ENCODE peak calls at places on chromosomes 11 and 22, in four cellular contexts. D is HepG2, O is K562, F is GM12878. G is an unnamed sample.

GRCh38 chr11:108498046-108498815 is at the start of gene POGLUT3:
- DNase-seq in D (peak; percentile 41), O (peak; percentile 86), F (no peak), G (peak; percentile 75)

GRCh38 chr11:126132319-126132718 is 69.7 kb upstream of the CDON start:
- DNase-seq in D (no peak), O (no peak), F (no peak), G (peak; percentile 64)

GRCh38 chr11:86459682-86460460 is 85.2 kb downstream of the CCDC81 start:
- DNase-seq in D (peak; percentile 49), O (no peak), F (no peak), G (no peak)

GRCh38 chr11:75554258-75555022 is 7.6 kb upstream of the SERPINH1 start:
- DNase-seq in D (peak; percentile 73), O (peak; percentile 74), F (no peak), G (no peak)

GRCh38 chr22:21003782-21004181 is 1.9 kb upstream of the THAP7 start:
- DNase-seq in D (no peak), O (no peak), F (no peak), G (no peak)

GRCh38 chr11:126352163-126352562 is 3.3 kb upstream of the ST3GAL4 start:
- DNase-seq in D (no peak), O (no peak), F (no peak), G (no peak)

GRCh38 chr11:24422371-24422770 is 74.5 kb upstream of the LUZP2 start:
- DNase-seq in D (no peak), O (no peak), F (no peak), G (no peak)

GRCh38 chr11:72643547-72643946 is 30.7 kb downstream of the PDE2A start:
- DNase-seq in D (no peak), O (no peak), F (no peak), G (no peak)

GRCh38 chr22:25176799-25177198 is 22.9 kb upstream of the CRYBB3 start:
- DNase-seq in D (no peak), O (no peak), F (no peak), G (no peak)

GRCh38 chr11:57647960-57648776 is 1.5 kb downstream of the YPEL4 start:
- DNase-seq in D (no peak), O (peak; percentile 83), F (no peak), G (no peak)

GRCh38 chr22:37043828-37044538 is 7.6 kb upstream of the KCTD17 start:
- DNase-seq in D (peak; percentile 77), O (peak; percentile 74), F (no peak), G (peak; percentile 63)

GRCh38 chr22:49393526-49393925 is 434.1 kb downstream of the BRD1 start:
- DNase-seq in D (no peak), O (no peak), F (no peak), G (no peak)

GRCh38 chr22:49392247-49392646 is 435.4 kb downstream of the BRD1 start:
- DNase-seq in D (no peak), O (no peak), F (no peak), G (no peak)

GRCh38 chr22:49391436-49391835 is 436.2 kb downstream of the BRD1 start:
- DNase-seq in D (no peak), O (no peak), F (no peak), G (no peak)

GRCh38 chr22:49394116-49394785 is 433.4 kb downstream of the BRD1 start:
- DNase-seq in D (no peak), O (no peak), F (no peak), G (no peak)

DNA sequence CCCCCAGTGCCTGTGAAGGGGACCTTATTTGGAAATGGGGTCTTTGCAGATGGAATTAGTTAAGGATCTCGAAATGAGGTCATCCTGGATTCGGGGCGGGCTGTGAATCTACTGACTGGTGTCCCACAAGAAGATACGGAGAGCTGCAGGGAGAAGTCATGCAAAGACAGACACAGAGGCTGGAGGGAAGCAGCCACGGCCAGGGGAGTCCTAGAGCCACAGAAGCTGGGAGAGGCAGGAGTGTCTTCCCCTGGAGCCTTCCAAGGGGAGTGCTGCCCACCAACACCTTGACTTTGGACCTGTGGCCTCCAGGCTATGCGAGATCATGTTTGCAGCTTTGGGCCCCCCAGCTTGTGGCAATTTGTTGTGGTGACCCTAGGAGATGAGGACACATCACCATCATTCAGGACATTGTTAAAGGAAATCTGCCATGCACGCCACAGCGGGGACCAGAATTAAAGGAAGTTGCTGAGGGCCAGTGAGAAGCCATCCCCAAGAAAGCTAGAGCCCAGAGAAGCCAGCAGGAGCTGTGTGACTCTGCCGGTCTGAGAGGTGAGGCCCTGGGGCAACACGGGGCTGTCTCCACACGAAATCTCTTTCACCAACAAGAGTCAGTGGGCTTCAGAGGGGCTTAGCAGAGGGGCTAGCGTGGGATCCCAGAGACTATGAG is 434.7 kb downstream of the BRD1 start:
- DNase-seq in D (no peak), O (no peak), F (no peak), G (no peak)
- TF ChIP-seq TARDBP in D (no peak), O (no peak), F (no peak), G (no peak)

DNA sequence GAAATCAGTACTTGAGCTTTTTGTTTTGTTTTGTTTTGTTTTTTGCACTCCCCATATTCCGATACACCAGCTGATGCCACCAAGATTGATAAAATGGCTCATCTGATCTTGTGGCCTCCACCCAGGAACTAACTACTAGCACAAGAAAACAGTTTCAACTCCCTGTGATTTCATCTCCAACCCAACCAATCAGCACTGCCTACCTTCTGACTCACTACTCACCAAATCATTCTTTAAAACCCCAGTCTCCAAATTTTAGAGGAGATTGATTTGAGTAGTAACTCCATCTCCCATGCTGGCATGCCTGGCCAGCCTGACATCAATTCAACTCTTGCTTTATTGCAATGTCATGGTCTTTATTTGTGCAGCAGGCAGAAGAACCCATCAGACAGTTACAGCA is 16.1 kb upstream of the CRTAM start:
- DNase-seq in D (no peak), O (no peak), F (no peak), G (no peak)
- TF ChIP-seq TARDBP in D (no peak), O (no peak), F (no peak), G (no peak)

GRCh38 chr11:120501440-120501839 is 10.1 kb upstream of the GRIK4 start:
- DNase-seq in D (no peak), O (no peak), F (no peak), G (no peak)
- TF ChIP-seq TARDBP in D (no peak), O (no peak), F (no peak), G (no peak)

DNA sequence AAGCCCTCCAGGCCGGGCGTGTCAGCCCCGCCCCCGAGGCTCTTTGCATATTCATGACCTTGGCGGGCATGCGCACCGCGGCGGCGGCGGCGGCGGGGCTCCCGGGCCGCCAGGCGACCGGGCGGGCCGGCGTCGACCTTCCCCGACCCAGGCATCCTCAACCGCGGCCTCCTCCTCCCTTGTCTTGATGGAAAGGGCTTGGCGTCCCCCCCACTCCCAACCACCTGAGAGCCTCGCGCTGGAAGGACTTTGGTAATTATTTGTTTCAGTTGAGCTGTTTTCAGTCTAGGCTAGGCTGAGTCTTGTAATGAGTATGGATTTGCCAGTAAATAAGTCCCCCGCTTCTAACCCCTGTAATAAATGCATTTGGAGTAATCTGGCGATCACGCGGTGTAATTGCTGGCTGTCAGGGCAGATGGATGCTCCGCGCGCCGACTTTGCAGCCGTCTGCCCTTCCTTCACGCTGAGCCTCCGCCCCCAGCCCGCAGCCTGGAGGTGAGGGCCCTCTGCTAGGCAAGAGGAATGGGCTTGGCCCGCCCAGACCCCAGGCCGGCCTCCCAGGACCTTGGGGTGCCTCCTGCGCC is 25.2 kb downstream of the FLRT1 start:
- DNase-seq in D (no peak), O (peak; percentile 95), F (no peak), G (peak; percentile 91)
- TF ChIP-seq TARDBP in D (no peak), O (no peak), F (no peak), G (no peak)

DNA sequence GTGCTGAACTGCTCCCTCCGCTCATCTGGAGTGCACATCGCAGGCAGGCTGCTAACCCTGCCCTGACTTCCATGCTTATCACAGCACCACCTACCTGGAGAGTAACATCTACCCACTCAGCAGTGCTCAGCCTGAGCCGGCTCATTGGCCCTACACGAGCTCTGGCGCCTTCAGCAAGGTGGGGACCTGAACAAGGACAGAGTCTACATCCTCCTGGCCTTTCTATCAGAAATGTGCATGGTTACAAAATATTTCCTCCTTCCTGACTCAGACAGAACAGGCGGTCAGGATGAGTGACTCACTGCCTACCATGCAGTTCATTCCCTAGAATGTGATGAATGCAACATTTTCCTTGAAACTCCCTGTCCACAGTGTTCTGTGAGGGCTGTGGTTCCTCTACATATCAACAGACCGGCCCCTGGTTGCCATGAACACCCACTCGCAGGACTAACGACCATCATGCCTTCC is 53.1 kb downstream of the C11orf58 start:
- DNase-seq in D (peak; percentile 24), O (no peak), F (no peak), G (no peak)
- TF ChIP-seq TARDBP in D (no peak), O (no peak), F (no peak), G (no peak)

DNA sequence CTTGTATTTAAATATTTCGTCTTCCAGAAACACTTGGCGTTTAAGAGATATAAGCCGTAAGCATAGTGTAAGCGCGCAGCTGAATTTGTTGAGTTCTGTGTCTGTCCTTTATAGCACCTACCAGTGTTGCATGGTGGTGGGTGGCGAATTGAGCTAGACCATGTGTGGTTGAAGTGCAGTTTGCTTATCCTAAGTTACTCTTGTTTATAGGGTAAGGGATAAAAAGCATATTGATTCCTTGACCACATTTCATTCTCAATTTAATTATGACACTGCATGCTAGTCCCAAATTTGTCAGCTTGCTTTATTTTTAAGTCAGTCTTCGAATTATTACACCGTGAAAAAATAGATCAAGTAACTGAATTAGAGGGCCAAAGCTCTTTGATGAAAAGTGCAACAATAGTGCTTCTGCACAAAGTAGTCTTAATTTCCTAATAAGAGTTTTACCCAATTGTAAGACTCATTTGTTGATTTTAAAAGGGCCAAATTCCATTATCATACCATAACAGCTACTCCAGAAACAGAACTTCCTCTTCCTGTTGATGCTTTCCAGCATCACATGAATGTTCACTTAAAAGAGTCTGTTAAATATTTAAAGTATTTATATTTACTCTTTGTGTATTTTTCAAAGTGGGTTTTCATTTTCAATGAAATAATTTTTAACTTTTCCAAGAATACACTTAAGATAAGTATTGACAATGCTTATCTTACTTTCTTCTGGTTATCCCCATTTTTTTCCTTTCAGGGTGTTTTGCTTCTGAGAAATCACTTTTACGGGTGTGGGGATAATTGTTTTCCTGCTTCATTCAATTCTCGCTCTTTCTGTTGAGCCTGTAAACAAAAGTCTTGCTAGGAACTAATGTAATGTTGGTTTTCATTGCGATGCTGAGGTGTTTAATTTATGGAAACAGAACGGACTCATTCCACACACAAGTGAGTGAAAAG is 2.0 kb downstream of the ARHGEF12 start:
- DNase-seq in D (peak; percentile 27), O (no peak), F (no peak), G (no peak)
- TF ChIP-seq TARDBP in D (no peak), O (no peak), F (no peak), G (no peak)

G was measured in HEK293T.